ENCODE peak calls at places on chromosomes 6 and 20, in four cellular contexts. U is hepatocyte, W is GM23338, D is epithelial cell of esophagus. T is an unnamed sample.

GRCh38 chr6:66849843-66850242 is 1142.8 kb upstream of the EYS start:
- DNase-seq in D (no peak), W (no peak), U (no peak), T (no peak)

GRCh38 chr6:100447900-100448700 is 16.6 kb downstream of the SIM1 start:
- DNase-seq in W (peak), U (no peak), D (no peak), T (no peak)

GRCh38 chr6:36743538-36744441 is 46.2 kb downstream of the RAB44 start:
- DNase-seq in U (peak), D (peak), W (no peak), T (no peak)

GRCh38 chr6:168368971-168369370 is 49.4 kb upstream of the DACT2 start:
- DNase-seq in D (no peak), W (no peak), U (no peak), T (no peak)

GRCh38 chr6:126886106-126886505 is 232.4 kb upstream of the RSPO3 start:
- DNase-seq in D (no peak), U (no peak), W (no peak), T (no peak)

GRCh38 chr20:16129411-16129810 is 443.8 kb downstream of the KIF16B start:
- DNase-seq in U (no peak), D (no peak), W (no peak), T (no peak)

GRCh38 chr20:9993133-9993532 is 41.7 kb upstream of the ANKEF1 start:
- DNase-seq in U (no peak), D (no peak), W (no peak), T (no peak)

GRCh38 chr20:35629432-35630145 is 14.0 kb downstream of the SPAG4 start:
- DNase-seq in W (no peak), U (no peak), D (no peak), T (no peak)

GRCh38 chr6:43186019-43186418 is 4.0 kb downstream of the CUL9 start:
- DNase-seq in D (no peak), W (no peak), U (no peak), T (no peak)

GRCh38 chr6:34544776-34545471 is 11.2 kb downstream of the SPDEF start:
- DNase-seq in D (no peak), W (no peak), U (no peak), T (no peak)

GRCh38 chr6:164227952-164228522 is 813.5 kb downstream of the QKI start:
- DNase-seq in W (no peak), D (no peak), U (no peak), T (no peak)

GRCh38 chr20:2476742-2477615 is 6.4 kb upstream of the SNRPB start:
- DNase-seq in D (no peak), U (no peak), W (peak), T (no peak)

GRCh38 chr6:117677553-117678131 is 2.4 kb downstream of the NUS1 start:
- DNase-seq in U (no peak), W (no peak), D (peak), T (no peak)

GRCh38 chr6:43744931-43745727 is 24.9 kb upstream of the VEGFA start:
- DNase-seq in D (no peak), U (no peak), W (no peak), T (no peak)

GRCh38 chr6:37940074-37940847 is 120.7 kb downstream of the ZFAND3 start:
- DNase-seq in W (no peak), U (peak), D (no peak), T (no peak)

GRCh38 chr20:54649511-54649962 is 174.1 kb downstream of the DOK5 start:
- DNase-seq in U (peak), D (peak), W (peak), T (peak)

GRCh38 chr6:140009286-140009685 is 634.8 kb upstream of the CITED2 start:
- DNase-seq in W (no peak), U (no peak), D (no peak), T (no peak)

GRCh38 chr6:168871535-168872106 is 382.0 kb downstream of the THBS2 start:
- DNase-seq in U (no peak), D (no peak), W (no peak), T (no peak)

GRCh38 chr6:12289655-12290489 is at the start of gene EDN1:
- DNase-seq in D (peak), W (peak), U (peak), T (peak)

GRCh38 chr6:3247255-3248146 is 11.2 kb upstream of the PSMG4 start:
- DNase-seq in U (peak), W (peak), D (peak), T (peak)

GRCh38 chr6:9921366-9921765 is 493.5 kb downstream of the TFAP2A start:
- DNase-seq in D (peak), U (no peak), W (no peak), T (no peak)

GRCh38 chr6:80553071-80553740 is 446.7 kb downstream of the BCKDHB start:
- DNase-seq in W (no peak), D (no peak), U (no peak), T (no peak)

GRCh38 chr6:44397424-44398169 is 10.1 kb downstream of the CDC5L start:
- DNase-seq in U (no peak), W (no peak), D (no peak), T (no peak)

GRCh38 chr20:25076731-25077609 is 5.0 kb downstream of the VSX1 start:
- DNase-seq in U (no peak), D (peak), W (peak), T (peak)

GRCh38 chr6:81933089-81933488 is 180.6 kb upstream of the TENT5A start:
- DNase-seq in W (no peak), U (no peak), D (no peak), T (no peak)

GRCh38 chr6:195861-196360 is 96.4 kb upstream of the DUSP22 start:
- DNase-seq in U (peak), W (no peak), D (no peak), T (no peak)

GRCh38 chr6:30061766-30062458 is 847 bp downstream of the POLR1H start:
- DNase-seq in U (peak), W (peak), D (peak), T (no peak)

GRCh38 chr6:5937936-5938706 is 68.6 kb downstream of the NRN1 start:
- DNase-seq in D (no peak), W (peak), U (no peak), T (no peak)

GRCh38 chr6:144214622-144215401 is 64.5 kb downstream of the STX11 start:
- DNase-seq in D (no peak), W (no peak), U (no peak), T (no peak)

GRCh38 chr6:128491643-128492206 is 28.7 kb downstream of the PTPRK start:
- DNase-seq in U (no peak), D (peak), W (no peak), T (no peak)

GRCh38 chr20:24724982-24725533 is 224.0 kb upstream of the CST7 start:
- DNase-seq in U (no peak), D (no peak), W (no peak), T (no peak)

GRCh38 chr6:158758464-158758863 is 60.7 kb downstream of the EZR start:
- DNase-seq in U (peak), D (no peak), W (peak), T (no peak)

GRCh38 chr6:91097316-91097878 is 510.5 kb upstream of the MAP3K7 start:
- DNase-seq in U (peak), W (no peak), D (no peak), T (no peak)

GRCh38 chr6:79048611-79049010 is 29.4 kb downstream of the PHIP start:
- DNase-seq in W (peak), D (peak), U (peak), T (no peak)

GRCh38 chr20:48697845-48698491 is 129.8 kb downstream of the PREX1 start:
- DNase-seq in U (peak), D (peak), W (no peak), T (no peak)

GRCh38 chr20:47133809-47134456 is 222.6 kb downstream of the ZMYND8 start:
- DNase-seq in U (peak), W (no peak), D (peak), T (no peak)

GRCh38 chr20:47927385-47927851 is 142.1 kb upstream of the SULF2 start:
- DNase-seq in U (no peak), W (no peak), D (peak), T (no peak)

GRCh38 chr6:37396571-37397185 is 36.3 kb upstream of the CMTR1 start:
- DNase-seq in W (no peak), D (no peak), U (no peak), T (no peak)

GRCh38 chr6:38306915-38307314 is 332.8 kb downstream of the BTBD9 start:
- DNase-seq in W (no peak), D (no peak), U (no peak), T (no peak)

DNA sequence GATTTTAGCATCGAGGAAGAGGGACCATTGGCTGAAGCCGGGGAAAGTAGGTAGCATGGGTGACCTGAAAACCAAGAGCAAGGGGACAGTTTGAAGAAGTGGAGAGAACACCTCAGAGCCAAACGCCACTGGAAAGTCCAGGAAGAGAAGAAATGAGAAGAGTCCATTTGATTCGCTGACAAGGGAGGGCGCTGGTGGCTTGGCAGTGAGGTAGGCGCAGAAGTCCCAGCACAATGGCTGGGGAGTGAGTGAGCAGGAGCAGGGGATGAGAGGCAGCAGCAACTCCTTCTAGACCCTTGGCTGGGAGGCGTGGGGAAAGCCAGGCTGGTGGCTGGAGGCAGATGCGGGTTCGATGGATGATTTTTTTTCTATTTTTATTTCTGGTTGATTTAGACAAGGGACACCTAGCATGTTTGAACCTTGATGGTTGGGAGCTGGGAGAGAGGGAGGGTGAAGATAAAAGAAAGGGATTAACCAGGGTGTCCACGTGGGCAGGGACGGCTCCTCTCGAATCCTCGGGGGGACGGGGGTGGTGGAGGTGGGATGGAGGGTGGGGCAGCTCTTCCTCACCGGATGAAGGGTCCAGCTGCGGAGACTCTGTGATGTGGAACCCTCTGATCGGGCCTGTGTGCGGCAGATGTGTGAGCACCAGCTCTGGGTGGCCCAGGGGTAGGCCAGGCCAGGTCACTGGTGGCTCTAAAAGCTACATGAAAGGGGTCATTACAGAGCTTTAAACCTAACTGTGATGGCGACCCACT is 164.2 kb downstream of the NFATC2 start:
- DNase-seq in W (peak), U (no peak), D (no peak), T (no peak)
- TF ChIP-seq CTCF in W (peak), U (no peak), D (peak), T (peak)

GRCh38 chr20:59033093-59033492 is 958 bp upstream of the ATP5F1E start:
- DNase-seq in U (no peak), D (no peak), W (no peak), T (no peak)

GRCh38 chr20:59031326-59032022 is 661 bp downstream of the ATP5F1E start:
- DNase-seq in W (peak), U (no peak), D (no peak), T (no peak)

GRCh38 chr20:59033616-59034165 is 1.6 kb upstream of the ATP5F1E start:
- DNase-seq in D (no peak), W (no peak), U (no peak), T (no peak)

GRCh38 chr20:59032023-59032712 is at the start of gene ATP5F1E:
- DNase-seq in U (peak), D (peak), W (peak), T (peak)

DNA sequence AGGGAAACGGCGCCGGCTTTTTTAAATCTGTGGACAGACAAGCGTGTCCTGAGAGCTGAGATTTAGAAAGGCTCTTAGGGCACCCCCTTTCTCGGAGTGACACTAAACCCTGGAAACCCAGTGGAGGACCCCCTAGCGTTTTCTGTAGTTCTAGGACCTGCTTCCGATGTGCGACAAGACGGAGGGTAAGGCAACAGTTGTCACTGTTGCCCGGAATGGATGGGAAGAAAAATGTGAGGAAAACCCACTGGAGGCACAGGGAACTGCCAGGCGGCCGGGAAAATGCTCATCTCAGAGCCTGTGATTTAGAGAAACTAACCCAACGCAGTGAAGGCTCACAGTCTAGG is 551 bp upstream of the ATP5F1E start:
- DNase-seq in U (peak), W (no peak), D (peak), T (no peak)
- TF ChIP-seq CTCF in U (peak), W (no peak), D (peak), T (peak)

GRCh38 chr20:63697868-63698545 is 1.6 kb downstream of the TNFRSF6B start:
- DNase-seq in D (peak), W (peak), U (no peak), T (no peak)
- TF ChIP-seq CTCF in D (no peak), W (no peak), U (no peak), T (no peak)

DNA sequence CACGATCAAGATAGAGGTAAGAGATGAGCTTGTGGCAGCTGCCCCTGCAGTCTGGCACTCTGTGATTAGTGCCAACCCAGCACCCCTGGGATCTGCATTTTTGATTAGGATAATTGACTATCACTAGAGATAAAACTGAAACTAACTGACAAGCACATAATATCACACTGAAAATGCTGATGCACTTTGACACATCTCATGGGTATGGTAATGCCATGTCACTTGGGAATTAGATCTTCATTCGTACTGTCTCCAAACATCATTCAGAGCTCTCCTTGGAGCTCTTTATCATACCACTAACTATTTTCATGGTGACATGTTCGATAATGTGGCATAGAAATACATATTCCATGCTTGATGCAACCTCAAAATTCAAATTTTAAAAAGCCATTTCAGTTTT is 612.9 kb upstream of the BTBD3 start:
- DNase-seq in U (no peak), D (no peak), W (no peak), T (no peak)
- TF ChIP-seq CTCF in U (no peak), D (no peak), W (no peak), T (no peak)

GRCh38 chr20:36663026-36663425 is 17.0 kb upstream of the SLA2 start:
- DNase-seq in D (no peak), W (no peak), U (no peak), T (no peak)

GRCh38 chr20:36670665-36671357 is 24.8 kb upstream of the SLA2 start:
- DNase-seq in U (peak), W (no peak), D (no peak), T (no peak)

GRCh38 chr20:36666181-36666740 is 20.3 kb upstream of the SLA2 start:
- DNase-seq in W (no peak), U (no peak), D (peak), T (no peak)
- TF ChIP-seq CTCF in W (peak), U (peak), D (peak), T (no peak)

GRCh38 chr6:134920422-134920821 is 29.5 kb downstream of the ALDH8A1 start:
- DNase-seq in D (peak), U (no peak), W (no peak), T (no peak)

GRCh38 chr6:134921980-134922313 is 28.0 kb downstream of the ALDH8A1 start:
- DNase-seq in D (no peak), W (no peak), U (no peak), T (no peak)

GRCh38 chr6:134921276-134921979 is 28.5 kb downstream of the ALDH8A1 start:
- DNase-seq in U (no peak), D (no peak), W (no peak), T (no peak)

DNA sequence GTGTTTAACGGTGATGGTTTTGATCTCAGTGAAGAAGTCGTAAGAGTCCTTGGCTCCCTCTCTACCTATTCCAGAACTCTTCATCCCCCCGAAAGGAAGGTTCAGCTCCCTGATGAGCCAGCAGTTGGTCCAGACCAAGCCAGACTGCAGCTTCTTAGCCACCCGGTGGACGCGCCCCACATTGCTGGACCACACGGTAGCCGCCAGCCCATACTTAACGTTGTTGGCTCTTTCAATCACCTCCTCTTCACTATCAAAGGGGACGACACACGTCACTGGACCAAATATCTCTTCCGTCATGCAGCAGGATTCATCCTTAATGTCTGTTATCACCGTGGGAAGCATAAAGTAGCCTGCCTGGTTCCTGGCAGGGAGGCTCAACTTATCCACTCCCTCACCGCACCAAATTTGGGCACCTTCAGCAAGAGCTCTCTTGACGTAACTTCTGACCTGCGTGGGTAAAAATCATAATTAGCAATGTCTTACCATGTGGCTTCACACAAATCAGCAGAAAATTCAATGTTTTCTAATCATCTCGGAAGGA is 31.4 kb downstream of the ALDH8A1 start:
- DNase-seq in W (peak), U (no peak), D (no peak), T (no peak)
- TF ChIP-seq CTCF in W (peak), U (no peak), D (no peak), T (no peak)

GRCh38 chr6:166087246-166087645 is 80.4 kb downstream of the TBXT start:
- DNase-seq in U (no peak), D (no peak), W (no peak), T (no peak)

GRCh38 chr6:166085498-166085897 is 82.2 kb downstream of the TBXT start:
- DNase-seq in U (no peak), D (no peak), W (no peak), T (no peak)

GRCh38 chr6:166084951-166085350 is 82.7 kb downstream of the TBXT start:
- DNase-seq in U (no peak), W (no peak), D (no peak), T (no peak)

DNA sequence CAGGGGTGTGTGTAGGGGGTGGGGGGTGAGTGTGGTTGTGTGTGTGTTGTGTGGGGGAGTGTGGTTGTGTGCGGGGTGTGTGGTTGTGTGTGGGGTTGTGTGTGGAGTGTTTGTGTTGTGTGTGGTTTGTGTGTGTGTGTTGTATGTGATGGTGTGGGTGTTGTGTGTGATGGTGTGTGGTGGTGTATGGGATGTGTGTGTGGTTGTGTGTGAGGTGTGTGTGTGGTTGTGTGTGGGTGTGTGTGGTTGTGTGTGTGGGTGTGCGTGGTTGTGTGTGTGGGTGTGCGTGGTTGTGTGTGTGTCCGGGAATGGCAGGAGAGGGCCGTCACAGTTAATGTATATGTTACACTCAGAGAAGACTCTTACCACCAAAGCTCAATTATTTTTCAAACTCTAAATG is 79.8 kb downstream of the TBXT start:
- DNase-seq in D (no peak), U (no peak), W (no peak), T (no peak)
- TF ChIP-seq CTCF in D (no peak), U (no peak), W (no peak), T (no peak)

GRCh38 chr6:25939593-25939992 is 9.1 kb upstream of the SLC17A2 start:
- DNase-seq in D (peak), U (no peak), W (no peak), T (no peak)
- TF ChIP-seq CTCF in D (no peak), U (no peak), W (no peak), T (no peak)

GRCh38 chr6:157323114-157323923 is at the start of gene TMEM242:
- DNase-seq in D (peak), U (peak), W (peak), T (peak)

GRCh38 chr6:157326979-157327378 is 3.7 kb upstream of the TMEM242 start:
- DNase-seq in U (no peak), W (no peak), D (no peak), T (no peak)

GRCh38 chr6:157322792-157323113 is 566 bp downstream of the TMEM242 start:
- DNase-seq in W (no peak), U (no peak), D (no peak), T (no peak)

GRCh38 chr6:157325069-157325805 is 1.9 kb upstream of the TMEM242 start:
- DNase-seq in D (peak), U (no peak), W (no peak), T (no peak)

DNA sequence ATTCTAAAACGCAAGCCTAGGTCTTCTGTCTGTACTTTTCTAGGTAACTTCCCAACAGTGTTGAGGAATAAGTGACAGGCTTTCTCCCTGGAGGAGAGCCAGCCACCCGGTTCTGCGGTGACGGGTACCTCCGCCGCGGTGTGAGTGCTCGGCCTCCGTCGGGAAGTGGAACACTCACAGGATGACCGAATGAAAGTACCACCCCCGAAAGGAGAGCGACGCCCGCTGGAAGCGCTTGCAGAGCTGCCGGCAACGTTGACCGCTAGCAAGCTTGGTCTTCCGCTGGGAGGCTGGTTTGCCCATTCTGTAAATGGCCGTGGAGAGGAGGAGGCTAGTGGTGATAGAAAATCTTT is 581 bp upstream of the TMEM242 start:
- DNase-seq in W (peak), U (peak), D (peak), T (peak)
- TF ChIP-seq CTCF in W (peak), U (peak), D (no peak), T (no peak)

GRCh38 chr20:650954-651353 is 2.0 kb downstream of the SRXN1 start:
- DNase-seq in U (no peak), D (no peak), W (peak), T (no peak)
- TF ChIP-seq CTCF in U (no peak), D (no peak), W (no peak), T (peak)

T was measured in progenitor cell of endocrine pancreas.